ENCODE peak calls at places on chromosomes 13 and 19, in ten cellular contexts. S, A, B, G, F, V, R, Z, Q and P are unnamed samples.

GRCh38 chr19:20238025-20238623 is 71.1 kb downstream of the ZNF486 start:
- DNase-seq in F (peak; percentile 92), A (peak; percentile 93), B (peak; percentile 93), Z (peak; percentile 85), Q (peak; percentile 54), R (peak; percentile 81), G (peak; percentile 91), S (peak; percentile 69), V (peak; percentile 97), P (peak; percentile 95)

GRCh38 chr13:22837980-22838615 is 342.7 kb upstream of the SGCG start:
- DNase-seq in F (no peak), B (no peak), S (no peak), G (no peak), Z (no peak), R (peak; percentile 5), A (peak; percentile 32), Q (no peak), V (peak; percentile 53), P (no peak)

GRCh38 chr13:110092869-110093268 is 214.1 kb downstream of the COL4A1 start:
- DNase-seq in G (no peak), F (no peak), B (no peak), V (no peak), R (no peak), S (no peak), A (no peak), Z (no peak), Q (no peak), P (no peak)

GRCh38 chr19:41225238-41226052 is 6.4 kb downstream of the AXL start:
- DNase-seq in R (peak; percentile 94), V (peak; percentile 75), A (peak; percentile 54), G (peak; percentile 90), B (no peak), F (peak; percentile 99), Q (peak; percentile 87), Z (no peak), S (no peak), P (no peak)

GRCh38 chr13:114339779-114340534 is 25.7 kb downstream of the CHAMP1 start:
- DNase-seq in F (peak; percentile 62), V (peak; percentile 57), Q (peak; percentile 5), A (peak; percentile 42), G (no peak), Z (no peak), S (no peak), R (peak; percentile 53), B (peak; percentile 54), P (no peak)

GRCh38 chr13:71860547-71861131 is 6.4 kb downstream of the DACH1 start:
- DNase-seq in A (no peak), Q (no peak), S (no peak), R (no peak), G (no peak), F (no peak), Z (no peak), B (no peak), V (no peak), P (no peak)

GRCh38 chr19:54203151-54203611 is 2.5 kb downstream of the RPS9 start:
- DNase-seq in S (no peak), G (no peak), F (no peak), A (no peak), R (no peak), V (no peak), Z (no peak), B (no peak), Q (no peak), P (peak; percentile 43)

GRCh38 chr13:95418946-95419345 is 117.7 kb upstream of the ABCC4 start:
- DNase-seq in G (no peak), V (no peak), S (no peak), A (no peak), Q (no peak), B (no peak), Z (no peak), F (no peak), R (no peak), P (no peak)

GRCh38 chr19:55668603-55669348 is 6.2 kb upstream of the EPN1 start:
- DNase-seq in F (no peak), S (no peak), R (no peak), B (no peak), G (no peak), Z (no peak), V (no peak), A (no peak), Q (no peak), P (peak; percentile 67)

GRCh38 chr19:49019242-49019932 is 2.5 kb upstream of the LHB start:
- DNase-seq in V (peak; percentile 88), F (peak; percentile 76), A (peak; percentile 83), Q (no peak), S (peak; percentile 27), Z (peak; percentile 78), G (no peak), R (peak; percentile 54), B (peak; percentile 38), P (no peak)

GRCh38 chr19:42076375-42076944 is 494 bp downstream of the ZNF574 start:
- DNase-seq in A (no peak), S (peak; percentile 6), V (no peak), R (no peak), Q (no peak), F (no peak), G (peak; percentile 73), B (no peak), Z (no peak), P (no peak)

GRCh38 chr13:112587359-112587766 is 590 bp downstream of the TUBGCP3 start:
- DNase-seq in G (peak; percentile 90), S (peak; percentile 39), V (peak; percentile 92), R (peak; percentile 96), A (peak; percentile 90), B (peak; percentile 65), Z (peak; percentile 34), Q (peak; percentile 31), F (peak; percentile 92), P (peak; percentile 94)

GRCh38 chr13:28384789-28385188 is 110.1 kb downstream of the FLT1 start:
- DNase-seq in A (no peak), V (no peak), F (no peak), S (no peak), B (no peak), R (no peak), Z (no peak), Q (no peak), G (no peak), P (no peak)

GRCh38 chr13:26062853-26063444 is 11.1 kb upstream of the SHISA2 start:
- DNase-seq in A (no peak), F (peak; percentile 43), S (no peak), R (peak; percentile 63), Q (peak; percentile 71), V (no peak), G (no peak), B (peak; percentile 63), Z (no peak), P (no peak)

GRCh38 chr19:10784257-10784656 is 51.8 kb downstream of the TMED1 start:
- DNase-seq in G (peak; percentile 72), S (no peak), Q (no peak), Z (no peak), A (peak; percentile 56), V (no peak), R (no peak), F (no peak), B (no peak), P (no peak)

GRCh38 chr13:58369941-58370340 is 738.4 kb downstream of the PCDH17 start:
- DNase-seq in A (no peak), F (no peak), S (no peak), V (no peak), R (no peak), G (no peak), Z (no peak), Q (no peak), B (no peak), P (no peak)

GRCh38 chr13:21326155-21327030 is 132.7 kb downstream of the ZDHHC20 start:
- DNase-seq in Q (peak; percentile 5), R (peak; percentile 77), G (no peak), S (no peak), Z (no peak), B (no peak), A (no peak), F (peak; percentile 82), V (no peak), P (no peak)

GRCh38 chr13:27967736-27968315 is 1.3 kb downstream of the CDX2 start:
- DNase-seq in V (no peak), F (peak; percentile 31), Z (no peak), R (no peak), Q (no peak), S (no peak), A (no peak), G (no peak), B (no peak), P (no peak)

GRCh38 chr19:41408256-41408655 is 10.6 kb downstream of the BCKDHA start:
- DNase-seq in V (no peak), S (no peak), R (no peak), G (no peak), Q (no peak), F (no peak), A (no peak), Z (no peak), B (no peak), P (no peak)

GRCh38 chr13:27076411-27076810 is 95.2 kb downstream of the USP12 start:
- DNase-seq in G (no peak), Z (no peak), F (no peak), B (no peak), R (no peak), S (no peak), Q (no peak), V (no peak), A (no peak), P (no peak)

GRCh38 chr13:98489446-98490194 is 87.3 kb downstream of the STK24 start:
- DNase-seq in Q (no peak), S (no peak), V (no peak), B (no peak), Z (no peak), A (no peak), F (no peak), G (no peak), R (no peak), P (no peak)

GRCh38 chr19:41871573-41872383 is 5.3 kb upstream of the CD79A start:
- DNase-seq in V (peak; percentile 60), F (peak; percentile 30), Q (no peak), A (peak; percentile 38), Z (peak; percentile 45), G (no peak), B (no peak), S (peak; percentile 27), R (no peak), P (peak; percentile 74)

GRCh38 chr13:64662887-64663593 is 2567.1 kb downstream of the PCDH9 start:
- DNase-seq in V (no peak), Q (no peak), Z (no peak), B (no peak), S (no peak), G (no peak), A (no peak), F (no peak), R (no peak), P (no peak)

GRCh38 chr13:45447050-45447661 is 17.6 kb upstream of the COG3 start:
- DNase-seq in A (no peak), S (no peak), Q (no peak), R (no peak), B (no peak), V (no peak), F (no peak), Z (no peak), G (no peak), P (no peak)

GRCh38 chr13:32222046-32222676 is 93.0 kb downstream of the ZAR1L start:
- DNase-seq in R (no peak), V (no peak), B (no peak), F (no peak), A (no peak), G (no peak), S (no peak), Z (no peak), Q (no peak), P (no peak)

GRCh38 chr13:72145383-72145782 is 278.4 kb upstream of the DACH1 start:
- DNase-seq in A (no peak), Z (no peak), S (no peak), B (no peak), V (no peak), Q (no peak), R (no peak), F (peak; percentile 10), G (no peak), P (no peak)

GRCh38 chr19:51503428-51503827 is 1.8 kb upstream of the SIGLEC12 start:
- DNase-seq in S (no peak), R (no peak), G (no peak), A (no peak), V (no peak), B (no peak), F (no peak), Z (no peak), Q (no peak), P (no peak)

GRCh38 chr13:113114511-113115362 is 7.9 kb upstream of the F10 start:
- DNase-seq in V (no peak), F (no peak), Q (no peak), Z (no peak), A (no peak), S (no peak), R (no peak), B (no peak), G (peak; percentile 32), P (peak; percentile 58)